ENCODE peak calls at places on chromosomes 16 and 17, in ten cellular contexts. W, O, K, D, M, S, Y, H, N and L are unnamed samples.

GRCh38 chr16:85715169-85716015 is 26.6 kb upstream of the GINS2 start:
- DNase-seq in W (no peak), O (no peak), K (peak), D (no peak), M (no peak), S (no peak), Y (no peak), H (peak), N (no peak), L (peak)

GRCh38 chr17:17941015-17941414 is 31.2 kb downstream of the TOM1L2 start:
- DNase-seq in W (no peak), O (no peak), K (no peak), D (no peak), M (no peak), S (no peak), Y (no peak), H (no peak), N (no peak), L (no peak)

GRCh38 chr17:49431743-49432142 is 17.1 kb upstream of the PHB1 start:
- DNase-seq in W (no peak), O (no peak), K (no peak), D (no peak), M (no peak), S (no peak), Y (no peak), H (no peak), N (no peak), L (no peak)

GRCh38 chr16:11170696-11171447 is 85.1 kb downstream of the SOCS1 start:
- DNase-seq in W (no peak), O (no peak), K (no peak), D (no peak), M (no peak), S (no peak), Y (no peak), H (no peak), N (no peak), L (no peak)

GRCh38 chr16:88817785-88818609 is 6.3 kb upstream of the APRT start:
- DNase-seq in W (no peak), O (no peak), K (no peak), D (no peak), M (no peak), S (no peak), Y (no peak), H (no peak), N (no peak), L (no peak)

GRCh38 chr17:68511671-68512246 is 471 bp upstream of the PRKAR1A start:
- DNase-seq in W (peak), O (peak), K (peak), D (peak), M (peak), S (peak), Y (peak), H (peak), N (peak), L (peak)

GRCh38 chr17:10657866-10658265 is 757 bp upstream of the MYH3 start:
- DNase-seq in W (no peak), O (no peak), K (no peak), D (no peak), M (no peak), S (no peak), Y (no peak), H (no peak), N (no peak), L (no peak)

GRCh38 chr17:17808706-17809432 is 27.9 kb downstream of the SREBF1 start:
- DNase-seq in W (no peak), O (no peak), K (no peak), D (no peak), M (no peak), S (no peak), Y (no peak), H (no peak), N (no peak), L (no peak)

GRCh38 chr17:8038954-8039610 is at the start of gene ALOX15B:
- DNase-seq in W (peak), O (no peak), K (peak), D (no peak), M (no peak), S (no peak), Y (no peak), H (no peak), N (no peak), L (no peak)

GRCh38 chr17:68576811-68577551 is 24.2 kb downstream of the FAM20A start:
- DNase-seq in W (no peak), O (no peak), K (no peak), D (no peak), M (no peak), S (peak), Y (no peak), H (no peak), N (peak), L (no peak)

GRCh38 chr16:84922351-84923135 is 88.8 kb downstream of the ZDHHC7 start:
- DNase-seq in W (peak), O (peak), K (no peak), D (no peak), M (no peak), S (no peak), Y (no peak), H (peak), N (peak), L (peak)

GRCh38 chr17:45852535-45853297 is 8.0 kb downstream of the SPPL2C start:
- DNase-seq in W (peak), O (peak), K (peak), D (no peak), M (peak), S (peak), Y (peak), H (peak), N (no peak), L (peak)

GRCh38 chr16:58487566-58488351 is 12.2 kb upstream of the NDRG4 start:
- DNase-seq in W (peak), O (peak), K (peak), D (peak), M (peak), S (peak), Y (peak), H (peak), N (peak), L (peak)

GRCh38 chr16:78953526-78953925 is 647.0 kb downstream of the MAF start:
- DNase-seq in W (no peak), O (no peak), K (no peak), D (no peak), M (no peak), S (no peak), Y (no peak), H (no peak), N (no peak), L (no peak)

GRCh38 chr17:82876602-82877391 is 37.0 kb upstream of the ZNF750 start:
- DNase-seq in W (peak), O (peak), K (peak), D (no peak), M (peak), S (peak), Y (no peak), H (no peak), N (peak), L (no peak)

GRCh38 chr16:85608515-85608885 is 4.6 kb upstream of the GSE1 start:
- DNase-seq in W (peak), O (no peak), K (no peak), D (no peak), M (no peak), S (no peak), Y (no peak), H (no peak), N (no peak), L (no peak)

GRCh38 chr16:65318138-65318537 is 196.3 kb upstream of the CDH11 start:
- DNase-seq in W (no peak), O (no peak), K (peak), D (no peak), M (no peak), S (no peak), Y (no peak), H (no peak), N (no peak), L (no peak)

GRCh38 chr17:64355536-64356303 is 34.9 kb downstream of the PECAM1 start:
- DNase-seq in W (no peak), O (no peak), K (no peak), D (no peak), M (no peak), S (peak), Y (no peak), H (no peak), N (no peak), L (no peak)